ENCODE peak calls at places on chromosome 6, in nine cellular contexts. K is breast epithelium; G is ovary; I is Caco-2; D is stomach; M is lower lobe of right lung; L is fibroblast of lung; F is heart left ventricle; W is CD8-positive, alpha-beta memory T cell. H is an unnamed sample. For H3K9me3, the result is how much of the 10 kb centered on the place peaks cover.

GRCh38 chr6:158764188-158764849 is 54.8 kb downstream of the EZR start:
- DNase-seq in L (no peak), F (no peak), G (no peak), K (no peak), W (no peak), M (no peak), D (no peak), I (no peak), H (no peak)

GRCh38 chr6:100488231-100488630 is 23.5 kb upstream of the SIM1 start:
- DNase-seq in W (no peak), G (no peak), L (no peak), D (no peak), I (no peak), F (no peak), M (no peak), K (no peak), H (no peak)

GRCh38 chr6:11196511-11197174 is 35.8 kb downstream of the NEDD9 start:
- DNase-seq in M (no peak), K (no peak), I (no peak), L (peak), G (no peak), W (no peak), D (no peak), F (no peak), H (no peak)

GRCh38 chr6:170129691-170130171 is 161.1 kb downstream of the DLL1 start:
- DNase-seq in W (no peak), M (peak), I (no peak), K (peak), G (peak), D (peak), L (no peak), F (peak), H (no peak)

GRCh38 chr6:131552572-131552971 is 20.5 kb upstream of the ARG1 start:
- DNase-seq in M (no peak), W (no peak), I (no peak), F (no peak), G (no peak), L (no peak), K (no peak), D (no peak), H (no peak)

GRCh38 chr6:40845588-40845987 is 193.4 kb downstream of the UNC5CL start:
- DNase-seq in G (peak), W (no peak), I (peak), M (no peak), K (no peak), L (peak), D (peak), F (no peak), H (peak)

GRCh38 chr6:125154184-125155135 is 887 bp downstream of the TPD52L1 start:
- DNase-seq in I (peak), K (peak), F (peak), L (no peak), G (peak), M (peak), D (no peak), W (no peak), H (no peak)

GRCh38 chr6:148452921-148453320 is 110.3 kb downstream of the SASH1 start:
- DNase-seq in G (no peak), M (no peak), L (no peak), F (no peak), I (no peak), K (no peak), D (no peak), W (no peak), H (no peak)

GRCh38 chr6:130810307-130811030 is 16.7 kb upstream of the SMLR1 start:
- DNase-seq in K (no peak), I (no peak), D (no peak), G (no peak), W (no peak), F (no peak), L (peak), M (no peak), H (no peak)

GRCh38 chr6:26743157-26743821 is 83.7 kb upstream of the ZNF322 start:
- DNase-seq in K (no peak), I (no peak), F (no peak), M (no peak), L (peak), G (no peak), W (no peak), D (no peak), H (no peak)

GRCh38 chr6:104625536-104625935 is 234.2 kb downstream of the HACE1 start:
- DNase-seq in I (peak), M (no peak), G (no peak), K (no peak), D (no peak), F (no peak), W (no peak), L (peak), H (no peak)

GRCh38 chr6:163338671-163339405 is 75.7 kb upstream of the QKI start:
- DNase-seq in I (no peak), W (no peak), F (peak), L (peak), K (no peak), M (no peak), D (no peak), G (no peak), H (no peak)

GRCh38 chr6:34585512-34586045 is 29.4 kb upstream of the SPDEF start:
- DNase-seq in D (no peak), F (no peak), M (no peak), L (peak), I (no peak), K (no peak), W (no peak), G (no peak), H (no peak)

GRCh38 chr6:27129095-27129815 is 118.2 kb upstream of the PRSS16 start:
- DNase-seq in I (no peak), K (no peak), L (peak), G (no peak), W (no peak), M (no peak), F (no peak), D (no peak), H (no peak)

GRCh38 chr6:156953478-156954146 is 176.4 kb downstream of the ARID1B start:
- DNase-seq in K (no peak), L (peak), D (no peak), F (no peak), I (peak), G (peak), W (no peak), M (no peak), H (no peak)

GRCh38 chr6:124854338-124854922 is 107.8 kb upstream of the RNF217 start:
- DNase-seq in K (no peak), I (no peak), M (no peak), D (no peak), G (no peak), F (no peak), L (peak), W (no peak), H (peak)

GRCh38 chr6:139533573-139534471 is 159.4 kb upstream of the CITED2 start:
- DNase-seq in M (peak), F (no peak), I (peak), K (no peak), L (peak), W (no peak), D (peak), G (peak), H (peak)

GRCh38 chr6:137403855-137404254 is 90.3 kb downstream of the OLIG3 start:
- DNase-seq in F (no peak), G (no peak), I (no peak), W (no peak), D (peak), M (no peak), L (no peak), K (no peak), H (no peak)

GRCh38 chr6:75818061-75818855 is 69.2 kb downstream of the MYO6 start:
- DNase-seq in W (no peak), D (no peak), M (no peak), F (no peak), G (no peak), K (no peak), I (no peak), L (no peak), H (no peak)

GRCh38 chr6:28981833-28982475 is 23.2 kb downstream of the ZNF311 start:
- DNase-seq in L (peak), W (peak), M (peak), I (peak), F (peak), D (peak), K (peak), G (peak), H (peak)

GRCh38 chr6:150435832-150436231 is 67.0 kb downstream of the IYD start:
- DNase-seq in F (no peak), I (no peak), W (no peak), K (no peak), D (no peak), G (no peak), M (no peak), L (no peak), H (no peak)

GRCh38 chr6:22214314-22214713 is 82.5 kb downstream of the PRL start:
- DNase-seq in I (no peak), K (no peak), L (no peak), M (no peak), W (no peak), G (no peak), D (no peak), F (no peak), H (no peak)

GRCh38 chr6:167493310-167493709 is 168.4 kb downstream of the TTLL2 start:
- DNase-seq in G (no peak), W (no peak), F (no peak), I (no peak), D (no peak), L (no peak), K (no peak), M (no peak), H (no peak)

GRCh38 chr6:167485186-167485978 is 160.5 kb downstream of the TTLL2 start:
- DNase-seq in M (no peak), D (no peak), W (no peak), I (no peak), G (peak), L (peak), F (no peak), K (no peak), H (no peak)

GRCh38 chr6:167492096-167492449 is 167.2 kb downstream of the TTLL2 start:
- DNase-seq in D (no peak), W (no peak), G (no peak), I (no peak), K (no peak), F (peak), M (peak), L (no peak), H (no peak)

GRCh38 chr6:167491403-167492095 is 166.7 kb downstream of the TTLL2 start:
- DNase-seq in G (no peak), W (no peak), I (no peak), L (no peak), K (no peak), M (no peak), F (peak), D (no peak), H (no peak)

GRCh38 chr6:167487706-167488664 is 163.1 kb downstream of the TTLL2 start:
- DNase-seq in M (no peak), K (no peak), D (no peak), G (no peak), I (no peak), W (no peak), F (peak), L (no peak), H (no peak)
- H3K9me3 ChIP-seq in M (under half), K (under half), D (under half), G (under half), I (under half), W (under half), F (under half), L (under half), H (under half)

DNA sequence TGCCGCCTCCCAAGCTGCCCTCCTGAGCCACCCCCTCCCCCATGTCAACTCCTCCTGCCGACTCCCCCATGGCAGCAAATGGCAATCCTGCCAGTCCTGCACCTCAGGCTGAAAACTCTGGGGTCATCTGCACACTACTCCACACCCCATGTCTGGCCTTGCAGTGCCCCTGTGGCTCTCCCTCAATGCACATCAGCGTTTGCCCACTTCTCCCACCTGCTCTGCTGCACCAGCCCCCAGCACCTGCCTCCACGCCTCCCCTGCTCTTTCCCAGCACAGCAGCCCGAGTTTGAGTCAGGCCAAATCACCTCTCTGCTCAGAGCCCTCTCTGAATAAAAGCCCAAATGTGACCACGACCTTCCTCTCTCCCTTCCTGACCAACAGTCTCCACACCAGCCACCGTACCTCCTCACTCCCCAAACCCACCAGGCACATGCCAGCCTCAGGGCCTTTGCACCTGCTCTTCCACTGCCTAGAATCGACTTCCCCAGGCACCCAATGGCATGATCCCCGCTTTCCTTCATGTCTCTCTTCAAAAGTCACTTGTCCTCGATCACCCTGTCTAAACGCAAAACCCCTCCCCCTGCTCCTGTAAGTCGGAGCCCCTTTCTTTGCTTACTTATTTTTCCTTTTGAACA is 4.3 kb downstream of the PXDC1 start:
- DNase-seq in I (no peak), G (no peak), L (no peak), D (no peak), W (no peak), K (peak), M (no peak), F (no peak), H (no peak)
- H3K9me3 ChIP-seq in I (under half), G (under half), L (under half), D (under half), W (under half), K (under half), M (under half), F (under half), H (under half)

DNA sequence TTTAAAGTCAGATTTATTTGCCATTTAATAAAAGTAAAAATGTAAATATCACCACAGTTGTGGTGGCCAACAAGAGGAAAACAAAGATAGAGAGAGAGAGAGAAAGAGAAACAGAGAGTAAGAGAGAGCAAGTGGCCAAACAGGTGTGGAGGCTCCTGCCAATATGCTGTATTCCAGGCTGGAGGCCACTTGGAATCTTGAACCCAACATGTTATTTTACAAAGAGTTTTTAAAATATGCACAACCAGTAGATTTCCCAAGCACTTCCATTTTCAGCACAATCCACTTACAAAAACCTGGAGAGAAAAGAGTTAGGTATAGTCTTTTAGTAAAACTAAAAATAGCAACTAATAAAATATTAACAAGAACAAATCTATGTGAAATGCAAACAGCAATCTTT is 1323.1 kb upstream of the CITED2 start:
- DNase-seq in F (no peak), K (no peak), W (no peak), L (no peak), M (no peak), G (no peak), D (no peak), I (no peak), H (no peak)
- H3K9me3 ChIP-seq in F (under half), K (under half), W (under half), L (under half), M (under half), G (under half), D (under half), I (under half), H (under half)

DNA sequence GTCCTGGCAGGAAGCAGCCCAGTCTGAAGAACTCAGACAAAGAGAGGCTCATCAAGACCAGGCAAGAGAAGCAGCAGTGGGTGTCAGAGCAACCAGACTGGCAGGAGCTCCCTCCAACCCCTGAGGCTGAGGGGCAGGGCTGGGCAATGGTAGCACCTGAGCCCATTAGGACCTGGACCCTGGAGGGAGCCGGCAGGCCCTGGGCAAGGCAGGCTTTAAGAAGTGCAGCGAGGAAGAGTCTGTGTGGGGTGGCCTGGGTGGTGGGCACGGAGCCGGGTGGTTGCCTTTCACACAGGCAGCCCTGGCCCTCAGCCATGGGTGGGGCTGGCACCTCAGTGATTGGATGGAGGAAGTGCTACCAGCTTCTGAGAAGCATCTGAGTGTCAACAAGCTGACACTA is 33.1 kb upstream of the IRF4 start:
- DNase-seq in F (peak), K (no peak), I (no peak), L (no peak), G (no peak), D (no peak), W (no peak), M (peak), H (no peak)
- H3K9me3 ChIP-seq in F (under half), K (under half), I (under half), L (under half), G (under half), D (under half), W (under half), M (under half), H (under half)

GRCh38 chr6:85810558-85810957 is 167.9 kb upstream of the SYNCRIP start:
- DNase-seq in I (no peak), F (no peak), G (no peak), W (no peak), K (no peak), M (no peak), D (no peak), L (no peak), H (peak)
- H3K9me3 ChIP-seq in I (under half), F (under half), G (under half), W (under half), K (under half), M (under half), D (under half), L (under half), H (under half)

GRCh38 chr6:88662653-88663174 is 300.7 kb downstream of the RNGTT start:
- DNase-seq in G (no peak), L (no peak), W (no peak), M (no peak), K (no peak), I (no peak), F (no peak), D (no peak), H (no peak)
- H3K9me3 ChIP-seq in G (under half), L (under half), W (under half), M (under half), K (half or more), I (under half), F (under half), D (under half), H (under half)

GRCh38 chr6:12957321-12958051 is 240.9 kb downstream of the PHACTR1 start:
- DNase-seq in W (peak), F (peak), D (peak), L (peak), I (no peak), G (peak), M (peak), K (no peak), H (peak)

GRCh38 chr6:12956991-12957320 is 240.4 kb downstream of the PHACTR1 start:
- DNase-seq in I (no peak), M (no peak), G (no peak), F (no peak), K (no peak), L (no peak), D (no peak), W (no peak), H (no peak)

GRCh38 chr6:12955996-12956395 is 239.4 kb downstream of the PHACTR1 start:
- DNase-seq in M (no peak), K (no peak), F (no peak), L (no peak), W (no peak), G (no peak), I (no peak), D (no peak), H (no peak)

GRCh38 chr6:12961761-12962160 is 245.2 kb downstream of the PHACTR1 start:
- DNase-seq in M (no peak), F (no peak), W (no peak), K (no peak), D (no peak), L (no peak), I (no peak), G (no peak), H (no peak)

DNA sequence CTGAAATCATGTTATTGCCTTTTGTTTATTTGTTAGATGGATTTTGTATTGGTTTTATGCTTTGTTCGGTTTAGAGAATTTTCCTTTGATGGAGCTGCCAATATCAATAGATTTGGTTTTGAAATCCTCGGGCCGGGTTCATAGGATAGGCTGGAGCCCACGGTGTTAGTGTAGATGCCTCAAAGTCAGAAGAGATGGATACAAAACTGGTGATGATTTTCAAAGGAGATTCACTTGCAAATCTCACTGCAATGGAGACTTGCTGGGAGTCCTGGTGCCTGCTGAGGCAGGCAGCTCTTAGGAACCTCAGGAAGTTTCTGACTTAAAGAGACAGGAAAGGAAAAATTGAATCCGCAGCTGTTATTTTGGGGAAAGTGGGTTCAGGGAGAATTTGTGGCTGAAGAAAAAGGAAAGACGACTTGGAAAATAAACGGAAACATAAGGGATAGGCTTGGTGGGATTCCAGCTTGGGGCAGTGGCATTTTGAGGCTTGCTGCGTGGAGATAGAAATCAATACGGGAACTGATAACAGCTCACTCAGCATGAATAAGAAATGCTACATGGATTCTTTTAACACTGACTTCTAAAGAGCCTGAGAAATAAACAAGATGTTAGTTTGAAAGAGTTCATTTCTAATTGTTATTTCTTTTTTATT is 241.6 kb downstream of the PHACTR1 start:
- DNase-seq in K (no peak), W (no peak), L (no peak), I (no peak), G (no peak), D (no peak), M (no peak), F (no peak), H (no peak)
- H3K9me3 ChIP-seq in K (under half), W (under half), L (under half), I (under half), G (under half), D (under half), M (under half), F (under half), H (under half)

GRCh38 chr6:30861257-30862048 is 22.9 kb upstream of the DDR1 start:
- DNase-seq in F (no peak), K (no peak), D (no peak), I (no peak), L (no peak), G (no peak), M (no peak), W (no peak), H (no peak)
- H3K9me3 ChIP-seq in F (under half), K (under half), D (under half), I (under half), L (under half), G (under half), M (under half), W (under half), H (under half)

GRCh38 chr6:49220293-49220692 is 242.8 kb downstream of the MMUT start:
- DNase-seq in K (no peak), I (no peak), W (no peak), G (no peak), F (no peak), D (no peak), M (no peak), L (no peak), H (no peak)

GRCh38 chr6:49225471-49225870 is 237.6 kb downstream of the MMUT start:
- DNase-seq in D (no peak), G (no peak), W (no peak), I (no peak), L (no peak), F (no peak), M (no peak), K (no peak), H (no peak)
- H3K9me3 ChIP-seq in D (under half), G (under half), W (under half), I (under half), L (under half), F (under half), M (under half), K (under half), H (under half)

H was measured in MM.1S.